ENCODE peak calls at places on chromosome 10, in six cellular contexts. D, Z, F, M, E and V are unnamed samples.

GRCh38 chr10:133135116-133135465 is 24.9 kb upstream of the KNDC1 start:
- DNase-seq in F (no peak), D (no peak), M (no peak), E (no peak), Z (no peak), V (no peak)

GRCh38 chr10:74432841-74433594 is 282.0 kb downstream of the ADK start:
- DNase-seq in E (no peak), M (no peak), Z (no peak), F (no peak), D (no peak), V (peak)

GRCh38 chr10:103367379-103367781 is 396 bp upstream of the TAF5 start:
- DNase-seq in M (no peak), D (no peak), Z (no peak), E (no peak), F (no peak), V (no peak)

GRCh38 chr10:101062231-101063161 is 707 bp downstream of the KAZALD1 start:
- DNase-seq in Z (no peak), F (no peak), E (no peak), M (peak), D (no peak), V (no peak)

GRCh38 chr10:102604379-102604960 is 39.8 kb upstream of the TRIM8 start:
- DNase-seq in M (peak), F (no peak), D (no peak), Z (peak), E (no peak), V (peak)

GRCh38 chr10:117439243-117439912 is 64.1 kb upstream of the PDZD8 start:
- DNase-seq in F (no peak), D (peak), M (peak), Z (peak), E (no peak), V (no peak)

GRCh38 chr10:100341953-100342626 is 4.9 kb upstream of the SCD start:
- DNase-seq in F (no peak), E (no peak), M (no peak), Z (peak), D (peak), V (no peak)

GRCh38 chr10:75260990-75261389 is 25.2 kb upstream of the COMTD1 start:
- DNase-seq in Z (no peak), E (no peak), F (no peak), M (no peak), D (no peak), V (no peak)

GRCh38 chr10:110992011-110992800 is 72.8 kb downstream of the SHOC2 start:
- DNase-seq in M (no peak), D (no peak), E (no peak), F (no peak), Z (no peak), V (no peak)

GRCh38 chr10:5042922-5043321 is 39.3 kb upstream of the AKR1C2 start:
- DNase-seq in M (no peak), Z (no peak), D (no peak), F (no peak), E (no peak), V (no peak)

GRCh38 chr10:5043716-5044115 is 40.1 kb upstream of the AKR1C2 start:
- DNase-seq in D (no peak), M (no peak), E (no peak), Z (no peak), F (no peak), V (no peak)

GRCh38 chr10:5040781-5041470 is 37.3 kb upstream of the AKR1C2 start:
- DNase-seq in Z (no peak), F (no peak), E (no peak), D (no peak), M (no peak), V (no peak)

GRCh38 chr10:5040010-5040635 is 36.5 kb upstream of the AKR1C2 start:
- DNase-seq in D (no peak), Z (no peak), F (no peak), M (no peak), E (no peak), V (no peak)

DNA sequence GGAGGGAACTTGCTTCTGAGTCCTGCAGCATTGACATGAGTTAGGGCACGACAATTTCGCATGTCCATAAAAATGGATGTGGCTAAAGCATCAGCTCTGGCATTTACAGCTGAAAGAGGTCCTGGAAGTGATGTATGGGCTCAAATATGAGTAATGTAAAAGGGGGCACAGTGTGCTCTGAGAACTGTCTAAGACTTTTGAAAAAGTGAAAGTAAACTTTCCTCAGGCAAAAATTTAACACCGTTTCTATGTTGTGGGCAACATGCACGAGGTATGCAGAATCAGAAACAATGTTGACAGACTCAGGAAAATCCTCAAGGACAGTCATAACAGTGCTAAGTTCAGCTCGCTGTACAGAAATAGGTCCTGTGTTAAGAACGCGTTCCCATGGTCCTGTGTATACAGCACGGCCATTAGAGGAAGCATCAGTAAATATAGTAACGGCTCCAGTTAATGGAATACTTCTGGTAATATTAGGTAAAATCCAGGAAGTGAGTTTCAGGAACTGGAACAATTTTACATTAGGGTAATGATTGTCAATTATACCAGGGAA is 37.9 kb upstream of the AKR1C2 start:
- DNase-seq in F (no peak), M (no peak), Z (no peak), D (no peak), E (no peak), V (no peak)
- H3K27ac ChIP-seq in F (no peak), M (peak), Z (no peak), D (no peak), E (no peak), V (no peak)

DNA sequence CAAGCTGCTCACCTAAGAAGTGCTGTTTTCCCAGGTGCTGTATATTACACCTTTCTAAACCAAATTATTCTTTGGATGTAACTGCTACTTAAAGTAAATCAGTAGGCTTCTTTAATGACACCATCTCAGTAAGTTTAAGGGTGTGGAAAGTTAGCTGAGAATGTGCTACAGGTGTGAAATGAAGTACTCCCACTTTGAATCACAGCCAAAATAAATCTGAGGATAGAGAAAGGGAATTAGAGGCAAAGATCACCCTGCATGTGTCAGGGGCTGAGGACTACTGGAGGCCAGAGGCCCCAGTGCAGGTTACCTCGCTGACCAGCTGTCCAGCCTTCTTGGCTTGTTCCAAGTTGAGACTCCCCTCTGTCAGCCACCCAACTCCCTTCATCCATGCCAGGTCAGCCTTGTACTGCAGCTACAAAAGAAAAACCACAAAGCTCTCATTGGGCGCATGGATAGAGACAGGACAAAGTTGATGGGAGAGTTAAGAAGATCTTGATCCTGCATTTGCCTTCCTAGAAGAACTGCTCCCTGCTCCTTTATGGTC is 35.2 kb downstream of the NRAP start:
- DNase-seq in D (no peak), M (no peak), F (no peak), Z (no peak), E (no peak), V (no peak)
- H3K27ac ChIP-seq in D (no peak), M (no peak), F (no peak), Z (no peak), E (no peak), V (no peak)

GRCh38 chr10:80416401-80417098 is 8.2 kb downstream of the PRXL2A start:
- DNase-seq in Z (no peak), D (peak), E (no peak), M (peak), F (no peak), V (no peak)

GRCh38 chr10:80412521-80412920 is 4.2 kb downstream of the PRXL2A start:
- DNase-seq in F (no peak), Z (no peak), E (no peak), D (no peak), M (no peak), V (no peak)

GRCh38 chr10:80415734-80416281 is 7.5 kb downstream of the PRXL2A start:
- DNase-seq in Z (no peak), F (no peak), M (no peak), E (no peak), D (no peak), V (no peak)

GRCh38 chr10:80413152-80413996 is 5.0 kb downstream of the PRXL2A start:
- DNase-seq in Z (peak), M (no peak), D (no peak), E (no peak), F (no peak), V (no peak)

GRCh38 chr10:80414126-80414898 is 6.0 kb downstream of the PRXL2A start:
- DNase-seq in Z (no peak), E (no peak), D (no peak), M (no peak), F (no peak), V (peak)
- H3K27ac ChIP-seq in Z (peak), E (no peak), D (peak), M (peak), F (no peak), V (no peak)

GRCh38 chr10:14684363-14684762 is 90.3 kb downstream of the FAM107B start:
- DNase-seq in E (no peak), M (no peak), F (no peak), Z (no peak), D (no peak), V (no peak)
- H3K27ac ChIP-seq in E (no peak), M (no peak), F (no peak), Z (no peak), D (no peak), V (no peak)

DNA sequence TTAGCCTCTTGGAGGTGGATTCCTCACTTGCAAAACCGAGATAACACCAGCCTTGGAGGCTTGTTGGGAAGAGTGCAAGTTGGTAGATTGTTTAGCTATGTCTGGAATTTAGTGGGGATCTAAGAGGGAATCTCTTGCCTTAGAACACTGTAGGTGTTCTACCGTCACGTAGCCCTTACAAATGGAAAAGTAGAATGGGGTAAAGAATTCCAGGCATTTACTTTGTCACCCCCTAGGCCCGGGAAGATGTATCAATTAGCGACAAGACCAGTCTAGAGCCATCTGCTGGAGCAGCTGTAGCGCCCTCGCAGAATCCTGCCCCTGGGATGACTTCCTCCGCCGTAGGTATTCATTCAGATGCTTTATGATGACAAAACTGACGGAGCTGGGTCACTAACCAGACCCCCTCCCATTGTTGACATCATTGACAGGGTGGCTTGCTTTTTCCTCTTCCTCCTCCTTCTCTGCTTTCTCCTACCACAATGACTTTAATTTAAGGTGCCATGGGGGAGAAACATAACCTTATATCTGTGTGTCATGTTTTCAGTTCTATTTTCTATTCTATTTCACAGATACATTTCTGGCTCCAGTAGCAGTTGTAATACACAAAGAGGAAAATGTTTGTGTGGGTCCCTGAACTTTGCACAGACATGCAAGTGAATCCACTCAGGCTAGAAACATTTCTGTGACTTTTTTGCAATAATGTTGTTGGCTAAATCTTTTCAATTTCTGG is 262.6 kb upstream of the LYZL1 start:
- DNase-seq in Z (no peak), E (peak), M (no peak), D (no peak), F (no peak), V (no peak)
- H3K27ac ChIP-seq in Z (no peak), E (no peak), M (no peak), D (no peak), F (no peak), V (no peak)

GRCh38 chr10:86815035-86815617 is 58.7 kb downstream of the BMPR1A start:
- DNase-seq in M (no peak), F (no peak), D (no peak), E (no peak), Z (no peak), V (no peak)
- H3K27ac ChIP-seq in M (peak), F (no peak), D (no peak), E (no peak), Z (no peak), V (peak)

GRCh38 chr10:458466-458865 is 231.0 kb downstream of the DIP2C start:
- DNase-seq in Z (no peak), F (no peak), D (no peak), M (peak), E (no peak), V (no peak)
- H3K27ac ChIP-seq in Z (no peak), F (no peak), D (peak), M (peak), E (no peak), V (no peak)

GRCh38 chr10:13961096-13961495 is 369.6 kb downstream of the FRMD4A start:
- DNase-seq in Z (no peak), E (no peak), D (no peak), F (no peak), M (peak), V (peak)

GRCh38 chr10:13960603-13961002 is 370.1 kb downstream of the FRMD4A start:
- DNase-seq in D (no peak), M (no peak), F (no peak), Z (no peak), E (no peak), V (no peak)

GRCh38 chr10:13957856-13958255 is 371.1 kb downstream of the PRPF18 start:
- DNase-seq in D (no peak), F (no peak), E (no peak), Z (no peak), M (no peak), V (no peak)

GRCh38 chr10:13961853-13962252 is 368.9 kb downstream of the FRMD4A start:
- DNase-seq in D (no peak), M (no peak), F (no peak), E (no peak), Z (no peak), V (no peak)

DNA sequence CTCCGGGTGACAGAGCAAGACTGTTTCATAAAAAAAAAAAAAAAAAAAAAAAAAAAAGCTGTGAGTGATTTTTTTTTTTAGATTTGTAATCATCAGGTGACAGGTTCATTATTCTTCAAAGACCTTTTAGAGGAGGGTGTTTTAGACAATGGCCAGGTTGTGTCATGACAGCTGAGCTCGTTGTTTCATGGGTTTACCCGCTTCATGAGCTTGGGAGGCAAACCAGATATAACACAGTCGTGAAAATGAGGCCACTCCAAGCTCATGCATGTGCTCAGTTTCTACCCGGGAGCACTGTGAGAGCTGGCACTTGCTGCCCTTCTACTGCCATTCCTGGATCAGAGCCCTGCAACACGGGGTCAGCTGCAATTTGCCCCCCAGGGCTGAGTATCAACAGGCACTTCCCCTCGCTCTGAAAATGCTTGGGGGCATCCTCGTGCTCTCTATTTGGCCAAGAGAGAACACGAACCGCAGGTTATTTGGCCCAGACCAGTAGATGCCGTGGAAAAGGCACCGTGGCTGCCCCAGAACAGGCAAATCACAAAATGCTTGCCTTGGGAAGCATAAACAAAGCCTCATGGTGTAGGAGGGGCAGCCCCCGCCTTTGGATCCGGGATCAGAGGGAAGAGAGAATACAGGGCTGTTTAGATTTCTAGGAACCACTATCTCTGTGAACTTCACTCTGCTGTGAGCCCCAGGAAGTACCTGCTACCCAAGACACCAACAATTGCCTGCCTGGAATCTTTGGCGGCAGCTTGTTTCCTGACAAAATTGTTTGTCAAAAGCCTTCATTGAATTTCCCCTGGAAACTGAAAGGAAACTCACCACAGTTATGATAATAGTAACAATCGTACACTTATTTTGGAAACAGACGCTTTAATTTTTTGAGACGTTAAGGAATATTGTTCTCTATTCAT is 371.0 kb downstream of the FRMD4A start:
- DNase-seq in D (no peak), F (no peak), E (no peak), Z (no peak), M (no peak), V (no peak)
- H3K27ac ChIP-seq in D (no peak), F (no peak), E (no peak), Z (no peak), M (peak), V (no peak)

GRCh38 chr10:126963354-126963753 is 58.1 kb downstream of the DOCK1 start:
- DNase-seq in D (no peak), F (no peak), E (no peak), M (no peak), Z (no peak), V (no peak)

GRCh38 chr10:126959906-126960685 is 54.9 kb downstream of the DOCK1 start:
- DNase-seq in M (no peak), E (no peak), F (no peak), D (no peak), Z (no peak), V (no peak)

GRCh38 chr10:126959431-126959830 is 54.2 kb downstream of the DOCK1 start:
- DNase-seq in Z (no peak), M (no peak), E (no peak), D (no peak), F (no peak), V (no peak)

GRCh38 chr10:126966938-126967337 is 61.7 kb downstream of the DOCK1 start:
- DNase-seq in M (no peak), D (no peak), Z (no peak), F (no peak), E (no peak), V (no peak)

GRCh38 chr10:126964190-126964589 is 59.0 kb downstream of the DOCK1 start:
- DNase-seq in Z (no peak), E (no peak), M (no peak), F (no peak), D (no peak), V (no peak)
- H3K27ac ChIP-seq in Z (no peak), E (no peak), M (no peak), F (no peak), D (no peak), V (no peak)

GRCh38 chr10:128367807-128368206 is 241.6 kb upstream of the MKI67 start:
- DNase-seq in Z (no peak), E (no peak), F (no peak), D (no peak), M (no peak), V (no peak)
- H3K27ac ChIP-seq in Z (no peak), E (no peak), F (no peak), D (no peak), M (no peak), V (no peak)